ENCODE peak calls at places on chromosomes 2 and 18, in eight cellular contexts. E, F, R, J, V, T, M and Q are unnamed samples.

GRCh38 chr18:34909637-34910364 is 131.4 kb upstream of the MAPRE2 start:
- DNase-seq in E (no peak), F (no peak), R (no peak), J (peak; percentile 15), V (peak; percentile 66), T (no peak), M (no peak), Q (no peak)

GRCh38 chr2:237818066-237818473 is 19.5 kb downstream of the RBM44 start:
- DNase-seq in E (no peak), F (no peak), R (no peak), J (peak; percentile 46), V (peak; percentile 84), T (no peak), M (no peak), Q (no peak)

GRCh38 chr2:233387225-233387624 is 32.9 kb downstream of the DGKD start:
- DNase-seq in E (no peak), F (no peak), R (no peak), J (no peak), V (no peak), T (no peak), M (no peak), Q (no peak)

GRCh38 chr18:33446604-33447003 is 6.1 kb upstream of the CCDC178 start:
- DNase-seq in E (no peak), F (no peak), R (no peak), J (no peak), V (no peak), T (no peak), M (no peak), Q (no peak)

GRCh38 chr2:162007447-162008040 is 66.5 kb downstream of the DPP4 start:
- DNase-seq in E (no peak), F (no peak), R (no peak), J (peak; percentile 46), V (no peak), T (no peak), M (no peak), Q (no peak)

GRCh38 chr2:166126014-166126639 is 1.7 kb downstream of the SCN1A start:
- DNase-seq in E (no peak), F (no peak), R (no peak), J (peak; percentile 68), V (peak; percentile 6), T (no peak), M (no peak), Q (no peak)

GRCh38 chr18:6878881-6879280 is 149.4 kb downstream of the ARHGAP28 start:
- DNase-seq in E (no peak), F (no peak), R (peak; percentile 47), J (no peak), V (no peak), T (no peak), M (no peak), Q (no peak)

GRCh38 chr2:191178806-191179514 is 28.2 kb upstream of the STAT4 start:
- DNase-seq in E (peak; percentile 29), F (no peak), R (no peak), J (peak; percentile 98), V (no peak), T (no peak), M (no peak), Q (no peak)

GRCh38 chr2:236343400-236344161 is 79.4 kb upstream of the ASB18 start:
- DNase-seq in E (peak; percentile 69), F (peak; percentile 73), R (peak; percentile 89), J (peak; percentile 87), V (peak; percentile 79), T (peak; percentile 72), M (peak; percentile 9), Q (peak; percentile 65)

GRCh38 chr2:79272616-79273015 is 113.1 kb upstream of the REG3A start:
- DNase-seq in E (no peak), F (no peak), R (no peak), J (no peak), V (no peak), T (no peak), M (no peak), Q (no peak)

GRCh38 chr2:641501-642430 is 35.4 kb downstream of the TMEM18 start:
- DNase-seq in E (no peak), F (no peak), R (no peak), J (no peak), V (no peak), T (no peak), M (no peak), Q (no peak)

GRCh38 chr2:240459401-240460242 is 24.2 kb downstream of the GPC1 start:
- DNase-seq in E (no peak), F (peak; percentile 0), R (no peak), J (no peak), V (no peak), T (peak; percentile 16), M (no peak), Q (peak; percentile 68)

GRCh38 chr2:20579866-20580265 is 71.0 kb downstream of the HS1BP3 start:
- DNase-seq in E (no peak), F (no peak), R (no peak), J (peak; percentile 51), V (no peak), T (no peak), M (peak; percentile 19), Q (no peak)

GRCh38 chr2:99737526-99737925 is 247.7 kb upstream of the REV1 start:
- DNase-seq in E (no peak), F (no peak), R (no peak), J (no peak), V (no peak), T (no peak), M (no peak), Q (no peak)

GRCh38 chr2:175937216-175937615 is 64.9 kb downstream of the LNPK start:
- DNase-seq in E (peak; percentile 52), F (no peak), R (no peak), J (no peak), V (no peak), T (no peak), M (no peak), Q (no peak)

GRCh38 chr2:207528980-207529329 is 807 bp upstream of the CREB1 start:
- DNase-seq in E (no peak), F (peak; percentile 81), R (peak; percentile 64), J (peak; percentile 42), V (peak; percentile 51), T (no peak), M (no peak), Q (no peak)

GRCh38 chr2:222318712-222319575 is 20.1 kb upstream of the PAX3 start:
- DNase-seq in E (no peak), F (peak; percentile 44), R (peak; percentile 54), J (peak; percentile 36), V (peak; percentile 13), T (peak; percentile 32), M (no peak), Q (peak; percentile 78)

DNA sequence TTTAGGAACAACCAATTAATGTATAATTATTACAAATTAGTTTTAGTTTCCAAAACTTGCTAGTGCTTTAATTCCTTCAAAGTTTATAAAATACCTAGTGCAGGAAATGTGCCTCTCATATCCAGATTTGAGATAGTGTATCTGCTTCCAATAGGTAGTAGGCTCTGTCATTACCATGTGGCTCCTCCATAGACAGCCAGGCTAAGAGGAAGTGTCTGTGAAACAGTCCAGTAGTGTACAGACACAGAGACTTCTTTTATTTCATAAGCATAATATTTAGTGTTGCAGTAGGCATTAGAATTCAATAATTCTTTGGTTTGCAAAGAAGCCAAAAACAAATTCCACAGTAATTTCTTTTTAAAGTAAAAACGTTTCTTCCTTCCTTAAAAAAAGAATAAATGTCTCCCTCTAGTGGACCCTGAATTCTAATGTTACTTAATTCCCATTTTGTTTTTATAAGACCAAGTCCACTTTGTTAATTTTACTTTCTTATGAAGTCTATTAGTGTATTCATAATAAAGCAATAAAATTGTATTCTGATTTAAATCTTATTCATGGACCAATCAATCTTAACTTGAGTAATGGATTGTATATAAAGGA is 101.2 kb downstream of the NEB start:
- DNase-seq in E (no peak), F (no peak), R (peak; percentile 65), J (peak; percentile 45), V (peak; percentile 36), T (no peak), M (no peak), Q (no peak)
- TF ChIP-seq CTCF in E (no peak), F (peak; percentile 62), R (no peak), J (peak; percentile 23), V (peak; percentile 27), T (peak; percentile 14), M (no peak), Q (peak; percentile 69)

GRCh38 chr2:84491741-84492140 is 24.6 kb upstream of the DNAH6 start:
- DNase-seq in E (no peak), F (no peak), R (no peak), J (no peak), V (no peak), T (no peak), M (no peak), Q (no peak)

GRCh38 chr2:84493494-84493893 is 22.8 kb upstream of the DNAH6 start:
- DNase-seq in E (no peak), F (no peak), R (peak; percentile 37), J (peak; percentile 88), V (peak; percentile 75), T (no peak), M (no peak), Q (no peak)

GRCh38 chr2:84491256-84491655 is 25.0 kb upstream of the DNAH6 start:
- DNase-seq in E (no peak), F (no peak), R (no peak), J (no peak), V (no peak), T (no peak), M (no peak), Q (no peak)

GRCh38 chr2:84494070-84494469 is 22.2 kb upstream of the DNAH6 start:
- DNase-seq in E (no peak), F (no peak), R (no peak), J (no peak), V (no peak), T (no peak), M (no peak), Q (no peak)

GRCh38 chr2:84492571-84492970 is 23.7 kb upstream of the DNAH6 start:
- DNase-seq in E (no peak), F (no peak), R (peak; percentile 5), J (no peak), V (no peak), T (no peak), M (no peak), Q (no peak)
- TF ChIP-seq CTCF in E (no peak), F (no peak), R (peak; percentile 37), J (no peak), V (peak; percentile 4), T (no peak), M (no peak), Q (no peak)

GRCh38 chr18:48409591-48410094 is 460 bp upstream of the ZBTB7C start:
- DNase-seq in E (peak; percentile 23), F (peak; percentile 18), R (peak; percentile 49), J (peak; percentile 8), V (no peak), T (peak; percentile 53), M (no peak), Q (no peak)
- TF ChIP-seq CTCF in E (no peak), F (no peak), R (peak; percentile 27), J (no peak), V (no peak), T (no peak), M (no peak), Q (no peak)

GRCh38 chr18:1668284-1668683 is 763.6 kb downstream of the ADCYAP1 start:
- DNase-seq in E (no peak), F (no peak), R (no peak), J (no peak), V (no peak), T (no peak), M (no peak), Q (no peak)

GRCh38 chr18:1665064-1665463 is 760.4 kb downstream of the ADCYAP1 start:
- DNase-seq in E (no peak), F (no peak), R (no peak), J (no peak), V (no peak), T (no peak), M (no peak), Q (no peak)

GRCh38 chr18:1659190-1659589 is 754.5 kb downstream of the ADCYAP1 start:
- DNase-seq in E (no peak), F (no peak), R (no peak), J (no peak), V (no peak), T (no peak), M (no peak), Q (no peak)

GRCh38 chr18:1663879-1664705 is 759.4 kb downstream of the ADCYAP1 start:
- DNase-seq in E (peak; percentile 44), F (peak; percentile 57), R (peak; percentile 89), J (peak; percentile 36), V (peak; percentile 14), T (peak; percentile 78), M (no peak), Q (peak; percentile 82)
- TF ChIP-seq CTCF in E (no peak), F (peak; percentile 70), R (peak; percentile 87), J (peak; percentile 59), V (peak; percentile 65), T (peak; percentile 74), M (peak; percentile 48), Q (peak; percentile 93)